ENCODE peak calls at places on chromosomes 6 and 20, in eight cellular contexts. H is IMR-90, D is gastrocnemius medialis, J is endothelial cell of umbilical vein, Z is spleen, S is heart left ventricle, C is HCT116, K is body of pancreas. I is an unnamed sample. For H3K27me3, the result is how much of the 10 kb centered on the place peaks cover.

GRCh38 chr6:167401525-167402194 is 76.8 kb downstream of the TTLL2 start:
- DNase-seq in H (no peak), D (no peak), J (no peak), Z (peak), S (no peak), C (no peak), K (no peak), I (no peak)

GRCh38 chr6:160333841-160334240 is 14.3 kb upstream of the SLC22A3 start:
- DNase-seq in H (no peak), D (no peak), J (no peak), Z (no peak), S (no peak), C (no peak), K (peak), I (no peak)

GRCh38 chr20:17878069-17878911 is 90.3 kb downstream of the SNX5 start:
- DNase-seq in H (no peak), D (no peak), J (no peak), Z (no peak), S (no peak), C (no peak), K (no peak), I (no peak)

GRCh38 chr6:43579171-43579570 is 3.2 kb downstream of the POLH start:
- DNase-seq in H (peak), D (no peak), J (peak), Z (no peak), S (no peak), C (no peak), K (no peak), I (no peak)

GRCh38 chr6:56021943-56022342 is 146.6 kb upstream of the BMP5 start:
- DNase-seq in H (no peak), D (no peak), J (no peak), Z (no peak), S (no peak), C (no peak), K (no peak), I (no peak)

GRCh38 chr6:99550046-99550445 is 18.4 kb downstream of the CCNC start:
- DNase-seq in H (no peak), D (no peak), J (no peak), Z (no peak), S (no peak), C (no peak), K (no peak), I (no peak)

GRCh38 chr6:37083243-37084138 is 78.0 kb downstream of the FGD2 start:
- DNase-seq in H (peak), D (peak), J (peak), Z (peak), S (peak), C (no peak), K (peak), I (peak)

GRCh38 chr20:6768228-6769185 is 1.0 kb downstream of the BMP2 start:
- DNase-seq in H (peak), D (peak), J (peak), Z (peak), S (peak), C (no peak), K (peak), I (peak)

GRCh38 chr6:166786704-166787293 is 159.7 kb upstream of the RPS6KA2 start:
- DNase-seq in H (peak), D (no peak), J (peak), Z (no peak), S (no peak), C (peak), K (peak), I (no peak)

GRCh38 chr6:148323344-148323743 is 19.3 kb upstream of the SASH1 start:
- DNase-seq in H (peak), D (no peak), J (no peak), Z (no peak), S (no peak), C (no peak), K (no peak), I (no peak)

GRCh38 chr6:149268768-149269167 is 48.7 kb upstream of the TAB2 start:
- DNase-seq in H (peak), D (no peak), J (no peak), Z (no peak), S (no peak), C (no peak), K (no peak), I (no peak)

GRCh38 chr20:35279533-35280174 is 1.7 kb upstream of the MMP24OS start:
- DNase-seq in H (no peak), D (no peak), J (no peak), Z (no peak), S (no peak), C (no peak), K (no peak), I (no peak)

GRCh38 chr6:1597121-1597744 is 12.5 kb upstream of the FOXC1 start:
- DNase-seq in H (no peak), D (no peak), J (no peak), Z (peak), S (no peak), C (no peak), K (no peak), I (no peak)

GRCh38 chr20:24972341-24972740 is 20.2 kb downstream of the APMAP start:
- DNase-seq in H (no peak), D (no peak), J (no peak), Z (no peak), S (no peak), C (no peak), K (no peak), I (peak)

GRCh38 chr6:33212857-33213165 is 4.5 kb downstream of the RING1 start:
- DNase-seq in H (no peak), D (no peak), J (no peak), Z (no peak), S (no peak), C (no peak), K (no peak), I (no peak)

GRCh38 chr6:21947751-21948386 is 349.0 kb downstream of the PRL start:
- DNase-seq in H (peak), D (no peak), J (peak), Z (no peak), S (no peak), C (no peak), K (no peak), I (no peak)
- H3K27ac ChIP-seq in H (peak), D (no peak), J (peak), Z (no peak), S (no peak), C (no peak), K (no peak), I (no peak)

GRCh38 chr6:26133730-26134129 is 46.5 kb downstream of the HFE start:
- DNase-seq in H (no peak), D (no peak), J (no peak), Z (no peak), S (no peak), C (no peak), K (no peak), I (no peak)
- TF ChIP-seq POLR2A in H (no peak), D (no peak), J (no peak), Z (no peak), S (no peak), C (no peak), K (no peak), I (no peak)

GRCh38 chr6:29748391-29749352 is 25.4 kb downstream of the HLA-F start:
- DNase-seq in H (peak), D (peak), J (peak), Z (peak), S (peak), C (peak), K (peak), I (peak)
- H3K27me3 ChIP-seq in H (under half), D (under half), J (under half), Z (under half), S (under half), C (under half), K (under half), I (under half)

GRCh38 chr6:152154559-152155356 is 347.3 kb downstream of the ESR1 start:
- DNase-seq in H (peak), D (no peak), J (no peak), Z (no peak), S (no peak), C (no peak), K (no peak), I (no peak)
- H3K27ac ChIP-seq in H (no peak), D (peak), J (no peak), Z (no peak), S (no peak), C (no peak), K (no peak), I (no peak)

DNA sequence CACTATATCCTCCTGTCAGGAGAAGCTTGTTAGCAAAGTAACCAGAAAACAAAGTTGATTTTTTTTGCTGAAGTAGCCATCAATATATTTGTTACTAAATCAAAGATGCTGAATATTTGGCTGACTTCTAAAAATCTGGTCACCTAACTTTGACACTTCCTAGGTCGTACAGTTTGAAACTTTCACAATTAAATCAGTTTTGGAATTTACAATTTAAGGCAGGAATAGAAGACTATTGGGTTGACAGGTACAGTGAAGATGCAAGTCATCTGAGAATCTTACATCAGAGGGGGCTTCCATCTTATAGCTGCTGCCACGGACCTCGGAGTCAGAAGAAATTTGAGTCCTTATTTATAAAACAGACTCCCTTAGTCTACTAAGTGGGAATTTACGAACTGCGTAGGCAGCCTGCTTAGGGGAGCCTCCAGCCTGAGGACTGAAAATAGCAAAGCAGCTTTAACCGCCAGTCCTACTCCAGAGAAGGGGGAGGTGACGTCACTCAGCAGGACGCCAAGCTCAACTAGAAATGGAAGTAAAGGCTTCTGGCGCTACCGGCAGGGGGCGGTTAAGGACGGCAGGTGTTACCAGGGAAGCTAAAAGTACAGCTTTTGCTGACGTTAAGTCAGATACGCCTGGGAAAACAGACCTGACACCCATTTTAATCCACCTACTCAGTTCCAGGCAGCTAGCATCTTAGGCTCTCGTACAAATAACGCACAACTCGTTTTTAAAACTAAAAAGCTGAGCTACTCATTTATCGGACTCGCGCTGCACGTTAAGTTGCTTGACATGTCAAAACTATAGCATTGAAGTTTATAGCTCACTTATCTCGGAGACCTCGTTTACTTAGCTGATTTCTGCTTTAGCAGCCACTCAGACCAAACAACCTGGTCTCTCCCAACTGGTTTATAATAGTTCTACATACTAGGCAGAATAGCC is 61.1 kb upstream of the HFE start:
- DNase-seq in H (peak), D (peak), J (peak), Z (peak), S (peak), C (peak), K (peak), I (peak)
- TF ChIP-seq POLR2A in H (peak), D (peak), J (no peak), Z (peak), S (no peak), C (no peak), K (no peak), I (no peak)

GRCh38 chr20:57591289-57592229 is 28.7 kb downstream of the ZBP1 start:
- DNase-seq in H (no peak), D (no peak), J (no peak), Z (no peak), S (peak), C (no peak), K (no peak), I (no peak)

GRCh38 chr20:57589123-57589727 is 28.3 kb downstream of the PCK1 start:
- DNase-seq in H (no peak), D (no peak), J (no peak), Z (peak), S (peak), C (no peak), K (no peak), I (no peak)

GRCh38 chr20:57589728-57590484 is 29.0 kb downstream of the PCK1 start:
- DNase-seq in H (no peak), D (no peak), J (no peak), Z (peak), S (peak), C (no peak), K (no peak), I (no peak)

GRCh38 chr20:57592263-57593092 is 27.7 kb downstream of the ZBP1 start:
- DNase-seq in H (no peak), D (no peak), J (no peak), Z (no peak), S (peak), C (no peak), K (no peak), I (no peak)

GRCh38 chr20:57590485-57591288 is 29.5 kb downstream of the ZBP1 start:
- DNase-seq in H (no peak), D (no peak), J (no peak), Z (peak), S (peak), C (no peak), K (no peak), I (no peak)
- H3K27me3 ChIP-seq in H (under half), D (under half), J (under half), Z (under half), S (under half), C (under half), K (under half), I (under half)

GRCh38 chr6:157830354-157831017 is 7.4 kb downstream of the SNX9 start:
- DNase-seq in H (no peak), D (no peak), J (no peak), Z (no peak), S (no peak), C (no peak), K (no peak), I (no peak)
- H3K27ac ChIP-seq in H (no peak), D (no peak), J (no peak), Z (no peak), S (no peak), C (no peak), K (no peak), I (no peak)

DNA sequence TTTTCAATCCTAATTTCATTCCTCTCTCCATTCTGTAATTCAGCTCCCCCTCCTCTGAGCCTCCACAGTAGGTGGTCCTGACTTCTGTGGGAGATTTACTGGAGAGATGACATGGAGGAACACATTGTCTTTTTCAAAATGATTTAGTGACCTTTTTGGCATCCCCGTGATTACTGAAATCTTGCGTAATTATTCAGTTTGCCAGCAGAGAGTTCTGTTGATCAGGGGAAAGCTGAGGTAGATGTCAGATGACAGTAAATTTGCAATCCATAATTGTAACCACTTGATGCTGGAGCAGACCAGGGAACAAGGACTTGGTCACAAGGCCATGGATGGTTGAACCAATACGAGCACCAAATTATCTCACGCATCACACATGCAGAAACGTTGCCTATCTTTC is 302.2 kb downstream of the TSHZ2 start:
- DNase-seq in H (no peak), D (no peak), J (no peak), Z (no peak), S (no peak), C (no peak), K (no peak), I (no peak)
- TF ChIP-seq POLR2A in H (no peak), D (no peak), J (no peak), Z (no peak), S (no peak), C (no peak), K (no peak), I (no peak)

DNA sequence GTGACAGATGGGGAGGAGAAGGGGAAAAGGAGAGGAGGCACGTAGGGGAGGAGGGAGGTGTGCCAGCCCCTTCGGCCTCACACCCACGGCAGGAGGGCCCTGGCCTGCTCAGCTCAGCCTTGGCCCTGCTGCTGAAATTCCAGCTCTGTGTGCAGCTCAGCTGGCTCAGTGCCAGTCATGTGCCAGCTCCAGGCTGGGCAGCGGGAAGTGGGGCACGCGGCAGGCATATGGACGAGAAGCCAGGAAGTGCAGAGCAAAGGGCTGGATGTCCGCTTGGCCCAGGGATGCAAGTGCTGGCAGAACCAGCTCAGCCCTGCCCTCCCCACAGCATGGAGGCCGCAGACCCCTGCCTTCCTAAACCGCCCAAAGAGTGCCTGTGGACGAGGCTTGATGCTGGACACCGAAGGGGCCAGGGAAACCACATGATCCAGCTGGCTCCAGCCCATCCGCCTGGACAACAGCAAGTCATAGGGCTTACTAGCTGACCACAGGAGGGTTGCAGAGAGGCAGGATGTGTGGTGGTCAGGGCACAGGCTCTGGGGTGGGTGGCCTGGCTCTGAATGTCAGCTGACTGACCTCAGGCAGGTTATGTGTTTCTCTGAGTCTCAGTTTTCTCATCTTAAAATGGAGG is 60.1 kb downstream of the NOL4L start:
- DNase-seq in H (no peak), D (peak), J (peak), Z (peak), S (peak), C (no peak), K (peak), I (no peak)
- H3K27me3 ChIP-seq in H (under half), D (under half), J (under half), Z (under half), S (under half), C (under half), K (under half), I (under half)

GRCh38 chr20:32206383-32207210 is 946 bp downstream of the PLAGL2 start:
- DNase-seq in H (no peak), D (no peak), J (no peak), Z (no peak), S (no peak), C (no peak), K (no peak), I (no peak)
- H3K27ac ChIP-seq in H (peak), D (peak), J (peak), Z (peak), S (peak), C (peak), K (peak), I (peak)

I was measured in suprapubic skin.